ENCODE peak calls at places on chromosomes 6 and 20, in six cellular contexts. B, O, U, T, W and D are unnamed samples.
A peak's percentile ranks its signal among the peaks of the same experiment; 100 is the strongest.

GRCh38 chr6:152846825-152847224 is 96.2 kb downstream of the VIP start:
- DNase-seq in B (no peak), O (no peak), U (no peak), T (no peak), W (no peak), D (no peak)

GRCh38 chr6:121835662-121836061 is 400.2 kb downstream of the GJA1 start:
- DNase-seq in B (no peak), O (no peak), U (no peak), T (no peak), W (peak; percentile 37), D (no peak)

GRCh38 chr20:36477475-36477874 is 63.8 kb upstream of the MYL9 start:
- DNase-seq in B (no peak), O (no peak), U (no peak), T (no peak), W (no peak), D (no peak)

GRCh38 chr6:46925563-46926253 is 4.0 kb upstream of the ADGRF5 start:
- DNase-seq in B (no peak), O (no peak), U (no peak), T (peak; percentile 35), W (peak; percentile 91), D (no peak)

GRCh38 chr20:59055302-59055701 is 12.7 kb upstream of the PRELID3B start:
- DNase-seq in B (no peak), O (no peak), U (no peak), T (peak; percentile 37), W (no peak), D (no peak)

GRCh38 chr6:134373282-134373922 is 55.5 kb upstream of the SGK1 start:
- DNase-seq in B (no peak), O (no peak), U (no peak), T (peak; percentile 93), W (peak; percentile 82), D (peak; percentile 48)

GRCh38 chr6:71810880-71811279 is 75.5 kb upstream of the RIMS1 start:
- DNase-seq in B (no peak), O (no peak), U (no peak), T (no peak), W (no peak), D (no peak)

GRCh38 chr20:63698739-63699465 is 2.5 kb downstream of the TNFRSF6B start:
- DNase-seq in B (peak; percentile 53), O (no peak), U (no peak), T (peak; percentile 94), W (peak; percentile 86), D (peak; percentile 74)

GRCh38 chr6:78483546-78483945 is 383.8 kb upstream of the IRAK1BP1 start:
- DNase-seq in B (no peak), O (no peak), U (no peak), T (peak; percentile 35), W (peak; percentile 10), D (no peak)

GRCh38 chr20:53870426-53871199 is 199.8 kb downstream of the BCAS1 start:
- DNase-seq in B (no peak), O (no peak), U (no peak), T (no peak), W (no peak), D (no peak)

GRCh38 chr6:127206531-127207065 is 60.1 kb upstream of the RNF146 start:
- DNase-seq in B (no peak), O (no peak), U (no peak), T (peak; percentile 12), W (no peak), D (no peak)

GRCh38 chr6:42292002-42292735 is 74.5 kb upstream of the MRPS10 start:
- DNase-seq in B (no peak), O (no peak), U (no peak), T (peak; percentile 80), W (peak; percentile 59), D (no peak)

GRCh38 chr20:10094566-10095173 is 59.9 kb downstream of the ANKEF1 start:
- DNase-seq in B (no peak), O (no peak), U (no peak), T (no peak), W (peak; percentile 7), D (no peak)

GRCh38 chr6:81863123-81863522 is 110.6 kb upstream of the TENT5A start:
- DNase-seq in B (no peak), O (no peak), U (no peak), T (no peak), W (no peak), D (no peak)

GRCh38 chr6:41193884-41194283 is 7.1 kb downstream of the TREML2 start:
- DNase-seq in B (no peak), O (no peak), U (no peak), T (no peak), W (no peak), D (no peak)

GRCh38 chr6:155106456-155107107 is 111.5 kb downstream of the TIAM2 start:
- DNase-seq in B (no peak), O (no peak), U (no peak), T (no peak), W (peak; percentile 61), D (no peak)

GRCh38 chr6:142746524-142746923 is 198.5 kb downstream of the HIVEP2 start:
- DNase-seq in B (no peak), O (no peak), U (no peak), T (peak; percentile 27), W (no peak), D (no peak)

GRCh38 chr6:35213161-35213823 is 464 bp upstream of the SCUBE3 start:
- DNase-seq in B (no peak), O (no peak), U (no peak), T (no peak), W (no peak), D (no peak)

GRCh38 chr6:119346914-119347313 is 2.6 kb downstream of the MAN1A1 start:
- DNase-seq in B (no peak), O (no peak), U (no peak), T (no peak), W (no peak), D (no peak)

GRCh38 chr6:88492824-88493223 is 326.7 kb upstream of the CNR1 start:
- DNase-seq in B (no peak), O (no peak), U (no peak), T (peak; percentile 28), W (peak; percentile 28), D (no peak)

GRCh38 chr6:32972353-32973143 is 4.2 kb downstream of the BRD2 start:
- DNase-seq in B (no peak), O (no peak), U (peak; percentile 47), T (no peak), W (no peak), D (no peak)
- H3K36me3 ChIP-seq in B (peaks cover 8% of the 10 kb centered on the region), O (peaks cover 66% of the 10 kb centered on the region), U (peaks cover 33% of the 10 kb centered on the region), T (peaks cover 39% of the 10 kb centered on the region), W (peaks cover 40% of the 10 kb centered on the region), D (peaks cover 41% of the 10 kb centered on the region)

DNA sequence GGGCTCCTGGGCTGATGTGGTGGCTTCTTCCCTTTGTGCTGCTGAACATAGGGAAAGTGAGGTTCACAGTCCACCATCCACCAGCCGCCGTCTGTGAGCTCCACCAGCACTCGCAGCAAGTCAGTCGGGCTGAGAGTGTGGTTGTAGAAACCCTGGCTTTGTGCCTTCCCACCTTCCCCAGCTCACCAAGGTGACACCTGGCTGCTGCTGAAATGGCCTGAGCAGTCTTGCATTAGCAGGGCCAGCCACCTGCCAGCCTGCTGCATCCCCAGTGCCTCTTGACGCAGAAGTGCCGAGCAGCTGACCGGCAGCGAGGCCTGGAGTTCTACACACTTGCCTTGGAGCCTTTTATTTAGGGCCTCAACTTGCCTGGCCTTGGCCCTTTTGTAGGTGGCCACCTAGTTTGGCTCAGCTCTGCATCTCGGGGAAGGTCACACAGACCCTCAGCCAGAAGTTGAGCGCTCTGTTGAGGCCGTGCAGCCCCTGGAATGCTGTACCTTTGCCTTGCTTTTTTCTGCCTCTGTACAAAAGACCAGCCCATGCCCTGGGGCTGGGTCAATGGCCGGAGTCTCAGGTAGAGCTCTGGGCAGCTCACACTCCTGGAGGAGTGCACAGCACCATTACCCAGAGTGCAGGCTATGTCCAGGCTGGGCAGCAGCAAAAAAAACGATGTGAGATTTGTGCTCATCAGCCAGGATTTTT is 76.5 kb downstream of the PTPN1 start:
- DNase-seq in B (no peak), O (no peak), U (no peak), T (no peak), W (no peak), D (no peak)
- H3K36me3 ChIP-seq in B (no peaks in the 10 kb centered on the region), O (peaks cover 80% of the 10 kb centered on the region), U (peaks cover 19% of the 10 kb centered on the region), T (peaks cover 69% of the 10 kb centered on the region), W (peaks cover 38% of the 10 kb centered on the region), D (peaks cover 43% of the 10 kb centered on the region)

GRCh38 chr20:3013771-3014170 is 29.7 kb upstream of the GNRH2 start:
- DNase-seq in B (no peak), O (no peak), U (no peak), T (no peak), W (no peak), D (no peak)

GRCh38 chr20:3011752-3012151 is 31.7 kb upstream of the GNRH2 start:
- DNase-seq in B (no peak), O (no peak), U (no peak), T (no peak), W (no peak), D (no peak)

DNA sequence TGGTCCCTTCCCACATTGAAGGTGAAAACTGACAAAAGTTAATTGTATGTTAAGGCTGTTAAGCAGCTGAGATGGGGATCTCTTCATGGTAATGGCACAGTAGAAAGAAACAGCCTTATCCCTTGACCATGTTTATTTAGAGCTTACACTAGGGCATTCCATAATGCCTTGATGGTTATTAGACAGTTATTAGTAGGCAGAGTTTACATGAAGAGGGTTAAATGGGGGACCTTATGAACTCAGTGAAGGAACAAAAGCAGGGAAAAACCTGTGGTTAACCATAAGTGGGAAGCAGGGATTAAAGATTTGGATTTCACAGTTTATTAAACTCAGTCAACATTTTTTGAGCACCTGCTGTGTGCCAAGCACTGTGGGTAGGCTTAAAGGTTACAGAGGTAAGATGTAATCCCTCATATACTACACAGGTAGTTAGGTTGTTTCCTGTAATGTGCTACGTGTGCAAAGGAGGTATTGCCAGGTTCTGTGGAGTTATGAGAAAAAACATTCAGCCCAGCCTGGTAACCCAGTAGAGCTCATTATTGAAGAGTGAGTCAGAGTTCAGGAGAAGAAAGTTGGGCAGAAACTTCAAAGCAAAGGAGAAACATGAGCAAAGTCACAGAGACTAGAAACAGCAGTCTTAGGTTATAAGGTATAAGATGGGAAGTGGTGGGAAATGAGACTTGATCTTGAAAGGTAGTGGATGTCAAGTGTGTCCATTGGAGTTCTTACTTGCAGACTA is 32.3 kb upstream of the GNRH2 start:
- DNase-seq in B (no peak), O (no peak), U (no peak), T (peak; percentile 61), W (peak; percentile 73), D (no peak)
- H3K36me3 ChIP-seq in B (no peaks in the 10 kb centered on the region), O (peaks cover 25% of the 10 kb centered on the region), U (peaks cover 24% of the 10 kb centered on the region), T (peaks cover 24% of the 10 kb centered on the region), W (peaks cover 19% of the 10 kb centered on the region), D (peaks cover 8% of the 10 kb centered on the region)

GRCh38 chr20:13778827-13779226 is 5.9 kb downstream of the ESF1 start:
- DNase-seq in B (no peak), O (no peak), U (no peak), T (no peak), W (no peak), D (peak; percentile 50)
- H3K36me3 ChIP-seq in B (no peaks in the 10 kb centered on the region), O (peaks cover 84% of the 10 kb centered on the region), U (peaks cover 43% of the 10 kb centered on the region), T (peaks cover 19% of the 10 kb centered on the region), W (peaks cover 35% of the 10 kb centered on the region), D (no peaks in the 10 kb centered on the region)

GRCh38 chr6:169241688-169242350 is 11.8 kb downstream of the THBS2 start:
- DNase-seq in B (no peak), O (no peak), U (no peak), T (no peak), W (no peak), D (no peak)
- H3K36me3 ChIP-seq in B (no peaks in the 10 kb centered on the region), O (peaks cover 4% of the 10 kb centered on the region), U (no peaks in the 10 kb centered on the region), T (peaks cover 33% of the 10 kb centered on the region), W (peaks cover 11% of the 10 kb centered on the region), D (no peaks in the 10 kb centered on the region)